ENCODE peak calls at places on chromosomes 2 and 18, in seven cellular contexts. T, X, N, I, D, M and Y are unnamed samples.

GRCh38 chr2:214715025-214715424 is 94.5 kb downstream of the BARD1 start:
- ATAC-seq in I (no peak), T (no peak), X (no peak), N (no peak), D (no peak), M (no peak), Y (no peak)

GRCh38 chr2:86768189-86768949 is 22.3 kb downstream of the CD8A start:
- ATAC-seq in D (no peak), N (peak; percentile 48), I (no peak), M (no peak), X (no peak), T (peak; percentile 28), Y (no peak)

GRCh38 chr2:63849381-63850203 is 7.9 kb downstream of the UGP2 start:
- ATAC-seq in X (no peak), I (no peak), D (peak; percentile 86), N (no peak), T (no peak), M (no peak), Y (no peak)

GRCh38 chr2:120204417-120204816 is 18.8 kb downstream of the TMEM185B start:
- ATAC-seq in X (no peak), I (no peak), N (no peak), M (peak; percentile 16), D (no peak), T (no peak), Y (no peak)

GRCh38 chr2:228957075-228957474 is 314.0 kb downstream of the PID1 start:
- ATAC-seq in X (no peak), M (no peak), T (no peak), D (no peak), N (no peak), I (no peak), Y (no peak)

GRCh38 chr2:197092431-197092830 is 165.9 kb upstream of the PGAP1 start:
- ATAC-seq in M (no peak), N (peak; percentile 81), D (no peak), T (no peak), I (no peak), X (no peak), Y (no peak)

GRCh38 chr2:60553496-60553991 is at the start of gene BCL11A:
- ATAC-seq in D (peak; percentile 36), M (no peak), I (no peak), T (peak; percentile 66), X (peak; percentile 5), N (no peak), Y (peak; percentile 48)

GRCh38 chr18:32438173-32438572 is 32.5 kb downstream of the GAREM1 start:
- ATAC-seq in T (no peak), X (no peak), N (peak; percentile 44), M (no peak), D (no peak), I (no peak), Y (no peak)

GRCh38 chr2:221467610-221468009 is 104.5 kb downstream of the EPHA4 start:
- ATAC-seq in N (peak; percentile 48), M (peak; percentile 55), I (no peak), T (no peak), D (no peak), X (no peak), Y (peak; percentile 48)

GRCh38 chr2:15753233-15753798 is 161.6 kb downstream of the DDX1 start:
- ATAC-seq in X (no peak), M (no peak), D (no peak), N (no peak), T (no peak), I (no peak), Y (no peak)

GRCh38 chr2:200367155-200367554 is 60.7 kb downstream of the SPATS2L start:
- ATAC-seq in T (peak; percentile 74), I (no peak), X (no peak), M (no peak), N (peak; percentile 92), D (no peak), Y (no peak)

GRCh38 chr2:218027426-218028188 is 24.8 kb upstream of the TNS1 start:
- ATAC-seq in X (no peak), I (no peak), N (no peak), M (no peak), D (no peak), T (no peak), Y (no peak)

GRCh38 chr2:208552943-208553342 is 146.4 kb downstream of the PTH2R start:
- ATAC-seq in I (no peak), M (no peak), X (no peak), T (no peak), N (no peak), D (no peak), Y (no peak)

GRCh38 chr2:208363485-208363884 is 43.1 kb upstream of the PTH2R start:
- ATAC-seq in I (peak; percentile 19), T (no peak), N (no peak), D (no peak), M (no peak), X (no peak), Y (no peak)

GRCh38 chr2:20182241-20182931 is 42.5 kb downstream of the SDC1 start:
- ATAC-seq in T (peak; percentile 50), X (no peak), D (no peak), M (no peak), N (no peak), I (no peak), Y (peak; percentile 74)

GRCh38 chr2:233418761-233419625 is 64.7 kb downstream of the DGKD start:
- ATAC-seq in X (peak; percentile 69), I (peak; percentile 65), M (peak; percentile 81), D (no peak), N (peak; percentile 38), T (peak; percentile 5), Y (peak; percentile 49)

GRCh38 chr2:128585706-128586105 is 267.0 kb upstream of the HS6ST1 start:
- ATAC-seq in T (no peak), N (no peak), M (no peak), I (no peak), D (no peak), X (no peak), Y (peak; percentile 98)

GRCh38 chr2:231395188-231396057 is at the start of gene B3GNT7:
- ATAC-seq in N (no peak), X (peak; percentile 5), D (peak; percentile 26), M (no peak), I (no peak), T (peak; percentile 53), Y (peak; percentile 5)

GRCh38 chr2:172955587-172955986 is 120.1 kb upstream of the MAP3K20 start:
- ATAC-seq in I (no peak), N (no peak), D (peak; percentile 69), T (no peak), X (no peak), M (peak; percentile 33), Y (no peak)

GRCh38 chr2:227884511-227884947 is 13.1 kb downstream of the DAW1 start:
- ATAC-seq in N (no peak), M (no peak), D (peak; percentile 97), X (peak; percentile 57), I (peak; percentile 80), T (peak; percentile 97), Y (peak; percentile 87)

GRCh38 chr2:96489261-96489660 is 15.9 kb downstream of the NEURL3 start:
- ATAC-seq in X (no peak), D (no peak), N (no peak), I (no peak), M (no peak), T (no peak), Y (no peak)

GRCh38 chr18:12369211-12369610 is 7.8 kb downstream of the AFG3L2 start:
- ATAC-seq in N (no peak), T (no peak), D (no peak), I (no peak), X (no peak), M (no peak), Y (no peak)